ENCODE peak calls at places on chromosomes 13 and 19, in four cellular contexts. One of them, this sample, is unnamed.

GRCh38 chr19:50500060-50500752 is 10.8 kb downstream of the JOSD2 start:
- DNase-seq in 8988T: no peak
- DNase-seq in CD8-positive, alpha-beta memory T cell: peak
- DNase-seq in frontal cortex: no peak
- DNase-seq in this sample: no peak

GRCh38 chr13:89294115-89294867 is 1623.1 kb downstream of the SLITRK5 start:
- DNase-seq in 8988T: no peak
- DNase-seq in CD8-positive, alpha-beta memory T cell: no peak
- DNase-seq in frontal cortex: no peak
- DNase-seq in this sample: no peak

GRCh38 chr13:77853701-77854100 is 64.9 kb downstream of the EDNRB start:
- DNase-seq in 8988T: no peak
- DNase-seq in CD8-positive, alpha-beta memory T cell: no peak
- DNase-seq in frontal cortex: no peak
- DNase-seq in this sample: no peak

GRCh38 chr19:8221161-8221560 is 12.0 kb downstream of the CERS4 start:
- DNase-seq in 8988T: no peak
- DNase-seq in CD8-positive, alpha-beta memory T cell: no peak
- DNase-seq in frontal cortex: peak
- DNase-seq in this sample: no peak

GRCh38 chr19:42076375-42076944 is 494 bp downstream of the ZNF574 start:
- DNase-seq in 8988T: no peak
- DNase-seq in CD8-positive, alpha-beta memory T cell: peak
- DNase-seq in frontal cortex: no peak
- DNase-seq in this sample: no peak

GRCh38 chr19:54451331-54451871 is 2.4 kb downstream of the LENG8 start:
- DNase-seq in 8988T: no peak
- DNase-seq in CD8-positive, alpha-beta memory T cell: no peak
- DNase-seq in frontal cortex: no peak
- DNase-seq in this sample: no peak

GRCh38 chr19:18208098-18208951 is 4.5 kb upstream of the RAB3A start:
- DNase-seq in 8988T: no peak
- DNase-seq in CD8-positive, alpha-beta memory T cell: no peak
- DNase-seq in frontal cortex: no peak
- DNase-seq in this sample: peak

GRCh38 chr13:45205124-45205523 is 4.3 kb upstream of the KCTD4 start:
- DNase-seq in 8988T: no peak
- DNase-seq in CD8-positive, alpha-beta memory T cell: no peak
- DNase-seq in frontal cortex: no peak
- DNase-seq in this sample: no peak

GRCh38 chr19:51066393-51066792 is 1.5 kb upstream of the KLK13 start:
- DNase-seq in 8988T: no peak
- DNase-seq in CD8-positive, alpha-beta memory T cell: no peak
- DNase-seq in frontal cortex: no peak
- DNase-seq in this sample: no peak

GRCh38 chr13:69903081-69903480 is 204.5 kb upstream of the ATXN8OS start:
- DNase-seq in 8988T: no peak
- DNase-seq in CD8-positive, alpha-beta memory T cell: no peak
- DNase-seq in frontal cortex: no peak
- DNase-seq in this sample: no peak

GRCh38 chr19:34649886-34650543 is 26.9 kb downstream of the SCGB2B2 start:
- DNase-seq in 8988T: no peak
- DNase-seq in CD8-positive, alpha-beta memory T cell: no peak
- DNase-seq in frontal cortex: no peak
- DNase-seq in this sample: no peak

GRCh38 chr19:15790096-15790495 is 2.6 kb downstream of the OR10H5 start:
- DNase-seq in 8988T: no peak
- DNase-seq in CD8-positive, alpha-beta memory T cell: no peak
- DNase-seq in frontal cortex: no peak
- DNase-seq in this sample: no peak

GRCh38 chr13:50843256-50844043 is at the start of gene DLEU7:
- DNase-seq in 8988T: no peak
- DNase-seq in CD8-positive, alpha-beta memory T cell: no peak
- DNase-seq in frontal cortex: no peak
- DNase-seq in this sample: no peak

GRCh38 chr19:4390862-4391693 is 9.3 kb downstream of the SH3GL1 start:
- DNase-seq in 8988T: no peak
- DNase-seq in CD8-positive, alpha-beta memory T cell: no peak
- DNase-seq in frontal cortex: no peak
- DNase-seq in this sample: no peak

GRCh38 chr19:28710278-28710677 is 502.7 kb downstream of the UQCRFS1 start:
- DNase-seq in 8988T: no peak
- DNase-seq in CD8-positive, alpha-beta memory T cell: no peak
- DNase-seq in frontal cortex: no peak
- DNase-seq in this sample: peak

GRCh38 chr13:27200413-27201066 is 28.9 kb upstream of the USP12 start:
- DNase-seq in 8988T: no peak
- DNase-seq in CD8-positive, alpha-beta memory T cell: no peak
- DNase-seq in frontal cortex: no peak
- DNase-seq in this sample: no peak

GRCh38 chr19:49201042-49201441 is 43.5 kb downstream of the TRPM4 start:
- DNase-seq in 8988T: no peak
- DNase-seq in CD8-positive, alpha-beta memory T cell: no peak
- DNase-seq in frontal cortex: no peak
- DNase-seq in this sample: no peak

GRCh38 chr19:30719189-30719990 is 347.2 kb downstream of the ZNF536 start:
- DNase-seq in 8988T: peak
- DNase-seq in CD8-positive, alpha-beta memory T cell: no peak
- DNase-seq in frontal cortex: peak
- DNase-seq in this sample: peak

GRCh38 chr13:111159362-111160320 is 44.5 kb downstream of the ARHGEF7 start:
- DNase-seq in 8988T: no peak
- DNase-seq in CD8-positive, alpha-beta memory T cell: no peak
- DNase-seq in frontal cortex: no peak
- DNase-seq in this sample: no peak

GRCh38 chr19:47377208-47377701 is 28.1 kb downstream of the DHX34 start:
- DNase-seq in 8988T: no peak
- DNase-seq in CD8-positive, alpha-beta memory T cell: no peak
- DNase-seq in frontal cortex: no peak
- DNase-seq in this sample: no peak

GRCh38 chr19:35718345-35719041 is 690 bp downstream of the KMT2B start:
- DNase-seq in 8988T: peak
- DNase-seq in CD8-positive, alpha-beta memory T cell: peak
- DNase-seq in frontal cortex: peak
- DNase-seq in this sample: peak

GRCh38 chr13:38951525-38952313 is 38.9 kb downstream of the STOML3 start:
- DNase-seq in 8988T: no peak
- DNase-seq in CD8-positive, alpha-beta memory T cell: no peak
- DNase-seq in frontal cortex: no peak
- DNase-seq in this sample: no peak

GRCh38 chr13:46553521-46553885 is 533 bp downstream of the LRCH1 start:
- DNase-seq in 8988T: no peak
- DNase-seq in CD8-positive, alpha-beta memory T cell: no peak
- DNase-seq in frontal cortex: no peak
- DNase-seq in this sample: no peak

GRCh38 chr19:10712754-10713153 is 5.1 kb upstream of the DNM2 start:
- DNase-seq in 8988T: no peak
- DNase-seq in CD8-positive, alpha-beta memory T cell: no peak
- DNase-seq in frontal cortex: no peak
- DNase-seq in this sample: no peak

GRCh38 chr19:6065685-6066365 is 44.5 kb downstream of the RFX2 start:
- DNase-seq in 8988T: no peak
- DNase-seq in CD8-positive, alpha-beta memory T cell: peak
- DNase-seq in frontal cortex: no peak
- DNase-seq in this sample: no peak

GRCh38 chr19:41871573-41872383 is 5.3 kb upstream of the CD79A start:
- DNase-seq in 8988T: no peak
- DNase-seq in CD8-positive, alpha-beta memory T cell: peak
- DNase-seq in frontal cortex: no peak
- DNase-seq in this sample: peak

GRCh38 chr13:36736119-36736726 is 62.4 kb downstream of the SERTM1 start:
- DNase-seq in 8988T: peak
- DNase-seq in CD8-positive, alpha-beta memory T cell: no peak
- DNase-seq in frontal cortex: peak
- DNase-seq in this sample: peak

GRCh38 chr13:110820311-110820710 is 94.6 kb downstream of the ANKRD10 start:
- DNase-seq in 8988T: no peak
- DNase-seq in CD8-positive, alpha-beta memory T cell: no peak
- DNase-seq in frontal cortex: no peak
- DNase-seq in this sample: no peak

GRCh38 chr19:31975461-31975860 is 369.9 kb upstream of the ZNF507 start:
- DNase-seq in 8988T: no peak
- DNase-seq in CD8-positive, alpha-beta memory T cell: no peak
- DNase-seq in frontal cortex: no peak
- DNase-seq in this sample: no peak

GRCh38 chr13:111359237-111359915 is 38.9 kb downstream of the TEX29 start:
- DNase-seq in 8988T: no peak
- DNase-seq in CD8-positive, alpha-beta memory T cell: no peak
- DNase-seq in frontal cortex: no peak
- DNase-seq in this sample: no peak

GRCh38 chr13:32309812-32310706 is 5.1 kb downstream of the ZAR1L start:
- DNase-seq in 8988T: no peak
- DNase-seq in CD8-positive, alpha-beta memory T cell: no peak
- DNase-seq in frontal cortex: no peak
- DNase-seq in this sample: peak

GRCh38 chr19:28469544-28469943 is 743.4 kb downstream of the UQCRFS1 start:
- DNase-seq in 8988T: no peak
- DNase-seq in CD8-positive, alpha-beta memory T cell: no peak
- DNase-seq in frontal cortex: no peak
- DNase-seq in this sample: no peak

GRCh38 chr13:88526186-88526852 is 855.1 kb downstream of the SLITRK5 start:
- DNase-seq in 8988T: no peak
- DNase-seq in CD8-positive, alpha-beta memory T cell: no peak
- DNase-seq in frontal cortex: no peak
- DNase-seq in this sample: no peak

GRCh38 chr13:45102136-45102802 is 18.0 kb upstream of the GTF2F2 start:
- DNase-seq in 8988T: no peak
- DNase-seq in CD8-positive, alpha-beta memory T cell: no peak
- DNase-seq in frontal cortex: peak
- DNase-seq in this sample: no peak

GRCh38 chr13:111076156-111077013 is 38.7 kb upstream of the ARHGEF7 start:
- DNase-seq in 8988T: no peak
- DNase-seq in CD8-positive, alpha-beta memory T cell: no peak
- DNase-seq in frontal cortex: no peak
- DNase-seq in this sample: no peak

GRCh38 chr13:51618626-51619025 is 34.4 kb downstream of the WDFY2 start:
- DNase-seq in 8988T: no peak
- DNase-seq in CD8-positive, alpha-beta memory T cell: no peak
- DNase-seq in frontal cortex: peak
- DNase-seq in this sample: no peak

GRCh38 chr13:24292476-24292875 is 16.9 kb upstream of the C1QTNF9 start:
- DNase-seq in 8988T: no peak
- DNase-seq in CD8-positive, alpha-beta memory T cell: no peak
- DNase-seq in frontal cortex: no peak
- DNase-seq in this sample: no peak

GRCh38 chr19:2145831-2146241 is 5.5 kb downstream of the AP3D1 start:
- DNase-seq in 8988T: peak
- DNase-seq in CD8-positive, alpha-beta memory T cell: no peak
- DNase-seq in frontal cortex: no peak
- DNase-seq in this sample: no peak

GRCh38 chr13:80048030-80048429 is 292.9 kb downstream of the SPRY2 start:
- DNase-seq in 8988T: no peak
- DNase-seq in CD8-positive, alpha-beta memory T cell: no peak
- DNase-seq in frontal cortex: no peak
- DNase-seq in this sample: no peak